ENCODE peak calls at places on chromosomes 6 and 20, in ten cellular contexts. V is choroid plexus epithelial cell; N is NAMALWA; F is GM03348; J is GM19239; U is C1 segment of cervical spinal cord; P is M059J; H is cardiac muscle cell; L is foreskin fibroblast; O is CD8-positive, alpha-beta T cell. K is an unnamed sample.

GRCh38 chr20:43974665-43975064 is 60.0 kb downstream of the TOX2 start:
- DNase-seq in P (no peak), V (no peak), H (no peak), O (no peak), L (no peak), N (no peak), U (no peak), F (no peak), J (no peak), K (no peak)

GRCh38 chr6:134537146-134537555 is 219.2 kb upstream of the SGK1 start:
- DNase-seq in F (peak), V (peak), N (no peak), H (no peak), J (no peak), L (peak), U (no peak), P (peak), O (no peak), K (peak)

GRCh38 chr20:39855799-39856198 is 833.2 kb downstream of the MAFB start:
- DNase-seq in L (peak), P (peak), J (no peak), H (no peak), O (no peak), N (no peak), U (no peak), F (no peak), V (peak), K (no peak)

GRCh38 chr6:25251426-25251825 is 27.7 kb upstream of the CARMIL1 start:
- DNase-seq in H (no peak), J (no peak), U (no peak), P (no peak), F (no peak), L (no peak), V (no peak), N (no peak), O (no peak), K (no peak)

GRCh38 chr20:45337367-45338120 is 10.7 kb downstream of the SDC4 start:
- DNase-seq in L (peak), J (no peak), H (peak), U (no peak), N (no peak), F (peak), O (no peak), P (peak), V (peak), K (peak)

GRCh38 chr20:19688031-19688806 is 69.8 kb upstream of the RIN2 start:
- DNase-seq in O (no peak), L (peak), H (peak), V (peak), J (no peak), P (peak), U (peak), F (peak), N (no peak), K (peak)

GRCh38 chr20:32672982-32673727 is 586 bp downstream of the C20orf203 start:
- DNase-seq in J (peak), N (peak), H (no peak), F (no peak), U (no peak), V (no peak), L (no peak), P (no peak), O (no peak), K (no peak)

GRCh38 chr6:96196633-96197032 is 180.9 kb downstream of the FUT9 start:
- DNase-seq in H (no peak), P (no peak), F (no peak), V (no peak), L (no peak), J (no peak), O (no peak), U (no peak), N (no peak), K (no peak)

GRCh38 chr6:33205172-33206026 is 944 bp downstream of the HSD17B8 start:
- DNase-seq in L (no peak), V (peak), N (peak), F (no peak), O (no peak), J (no peak), H (no peak), P (peak), U (no peak), K (peak)

GRCh38 chr6:5442946-5443345 is 181.6 kb downstream of the FARS2 start:
- DNase-seq in P (no peak), U (no peak), V (no peak), J (no peak), O (no peak), N (no peak), H (no peak), L (no peak), F (no peak), K (no peak)

GRCh38 chr20:25061103-25061799 is 3.3 kb upstream of the ACSS1 start:
- DNase-seq in N (no peak), O (no peak), J (no peak), L (no peak), F (no peak), U (no peak), V (no peak), H (no peak), P (no peak), K (no peak)

K was measured in hepatic stellate cell.